ENCODE peak calls at places on chromosomes 5 and 9, in six cellular contexts. P is stomach; E is CD8-positive, alpha-beta T cell; T is kidney epithelial cell; U is uterus; D is AG04450. C is an unnamed sample.

GRCh38 chr9:89528131-89528530 is 30.2 kb upstream of the SEMA4D start:
- DNase-seq in T (no peak), E (no peak), D (no peak), P (peak; percentile 9), U (no peak), C (no peak)

GRCh38 chr9:131500377-131500776 is 2.3 kb upstream of the POMT1 start:
- DNase-seq in P (no peak), U (no peak), T (no peak), E (peak; percentile 73), D (no peak), C (no peak)

GRCh38 chr5:172564187-172564586 is 76.9 kb upstream of the NEURL1B start:
- DNase-seq in U (no peak), P (peak; percentile 79), E (no peak), T (no peak), D (no peak), C (no peak)

GRCh38 chr9:74556685-74557084 is 59.5 kb downstream of the RORB start:
- DNase-seq in E (no peak), U (no peak), T (no peak), D (no peak), P (no peak), C (no peak)

GRCh38 chr5:54243483-54244080 is 66.8 kb downstream of the ARL15 start:
- DNase-seq in T (no peak), D (peak; percentile 10), P (no peak), E (peak; percentile 33), U (no peak), C (no peak)

GRCh38 chr9:117720555-117720954 is 16.4 kb downstream of the TLR4 start:
- DNase-seq in T (no peak), U (no peak), E (no peak), P (no peak), D (no peak), C (peak; percentile 44)

GRCh38 chr5:149323235-149324205 is 21.8 kb upstream of the GRPEL2 start:
- DNase-seq in E (no peak), P (no peak), D (no peak), T (no peak), U (no peak), C (no peak)

GRCh38 chr9:70395652-70396051 is 18.8 kb downstream of the KLF9 start:
- DNase-seq in D (no peak), U (no peak), E (no peak), T (no peak), P (no peak), C (no peak)

GRCh38 chr9:71716138-71716909 is 52.0 kb downstream of the CEMIP2 start:
- DNase-seq in E (no peak), U (no peak), D (no peak), T (no peak), P (no peak), C (no peak)

GRCh38 chr5:3006526-3006925 is 255.0 kb upstream of the IRX2 start:
- DNase-seq in E (no peak), U (no peak), T (no peak), D (no peak), P (no peak), C (no peak)

GRCh38 chr5:96808541-96808828 is 740 bp upstream of the ERAP1 start:
- DNase-seq in U (no peak), T (no peak), E (no peak), P (no peak), D (no peak), C (no peak)

GRCh38 chr5:96812851-96813250 is 5.1 kb upstream of the ERAP1 start:
- DNase-seq in U (no peak), P (no peak), T (no peak), D (no peak), E (no peak), C (no peak)

GRCh38 chr5:96809898-96810297 is 2.2 kb upstream of the ERAP1 start:
- DNase-seq in D (no peak), T (no peak), U (no peak), E (peak; percentile 43), P (no peak), C (no peak)

GRCh38 chr5:96807099-96807654 is 568 bp downstream of the ERAP1 start:
- DNase-seq in T (no peak), E (no peak), P (peak; percentile 88), U (peak; percentile 63), D (no peak), C (peak; percentile 93)

DNA sequence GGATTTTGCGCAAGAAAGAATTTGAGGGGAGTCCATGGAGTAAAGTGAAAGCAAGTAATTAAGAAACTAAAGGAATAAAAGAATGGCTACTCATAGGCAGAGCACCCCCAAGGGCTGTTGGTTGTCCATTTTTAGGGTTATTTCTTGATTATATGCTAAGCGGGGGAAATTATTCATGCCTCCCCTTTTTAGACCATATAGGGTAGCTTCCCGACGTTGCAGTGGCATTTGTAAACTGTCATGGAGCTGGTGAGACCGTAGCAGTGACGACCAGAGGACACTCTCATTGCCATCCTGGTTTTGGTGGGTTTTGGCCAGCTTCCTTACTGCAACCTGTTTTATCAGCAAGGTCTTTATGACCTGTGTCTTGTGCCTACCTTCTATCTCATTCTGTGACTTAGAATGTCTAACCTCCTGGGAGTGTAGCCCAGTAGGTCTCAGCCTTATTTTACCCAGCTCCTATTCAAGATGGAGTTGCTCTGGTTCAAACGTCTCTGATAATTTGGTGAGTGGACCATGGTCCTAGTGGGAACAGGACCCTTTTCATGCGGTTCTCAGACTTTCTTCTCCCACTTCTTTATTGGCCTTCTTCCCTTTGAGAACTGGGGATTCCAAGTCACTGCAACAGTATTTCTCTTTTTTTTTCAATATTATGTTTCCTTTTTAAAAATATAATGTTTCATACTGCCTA is 1.3 kb upstream of the ERAP1 start:
- DNase-seq in D (no peak), T (no peak), E (no peak), P (no peak), U (no peak), C (no peak)
- H3K4me3 ChIP-seq in D (no peak overlapping the region), T (no peak overlapping the region), E (no peak overlapping the region), P (peak overlapping the region; percentile 94), U (no peak overlapping the region), C (peak overlapping the region; percentile 92)

GRCh38 chr5:143004361-143004802 is 234.2 kb downstream of the ARHGAP26 start:
- DNase-seq in T (peak; percentile 64), P (no peak), U (no peak), D (no peak), E (no peak), C (no peak)

GRCh38 chr5:143003328-143003636 is 233.1 kb downstream of the ARHGAP26 start:
- DNase-seq in P (no peak), U (no peak), T (no peak), E (no peak), D (no peak), C (no peak)

GRCh38 chr5:143006511-143006910 is 236.3 kb downstream of the ARHGAP26 start:
- DNase-seq in P (no peak), T (no peak), E (no peak), D (no peak), U (no peak), C (no peak)

GRCh38 chr5:143001764-143002351 is 231.7 kb downstream of the ARHGAP26 start:
- DNase-seq in U (no peak), P (no peak), D (no peak), E (peak; percentile 18), T (no peak), C (no peak)

GRCh38 chr5:143002459-143003327 is 232.5 kb downstream of the ARHGAP26 start:
- DNase-seq in T (no peak), E (peak; percentile 47), P (peak; percentile 36), U (peak; percentile 22), D (no peak), C (no peak)
- H3K4me3 ChIP-seq in T (no peak overlapping the region), E (no peak overlapping the region), P (no peak overlapping the region), U (no peak overlapping the region), D (peak overlapping the region; percentile 25), C (no peak overlapping the region)

GRCh38 chr5:1944408-1944807 is 61.7 kb upstream of the IRX4 start:
- DNase-seq in U (no peak), D (no peak), E (no peak), P (no peak), T (no peak), C (peak; percentile 19)

GRCh38 chr5:1945606-1946005 is 62.9 kb upstream of the IRX4 start:
- DNase-seq in E (no peak), U (no peak), D (no peak), P (no peak), T (no peak), C (no peak)

GRCh38 chr5:1942630-1943029 is 59.9 kb upstream of the IRX4 start:
- DNase-seq in U (no peak), T (no peak), E (no peak), D (no peak), P (no peak), C (no peak)

GRCh38 chr5:1942158-1942557 is 59.4 kb upstream of the IRX4 start:
- DNase-seq in D (no peak), P (no peak), U (no peak), E (no peak), T (no peak), C (no peak)

DNA sequence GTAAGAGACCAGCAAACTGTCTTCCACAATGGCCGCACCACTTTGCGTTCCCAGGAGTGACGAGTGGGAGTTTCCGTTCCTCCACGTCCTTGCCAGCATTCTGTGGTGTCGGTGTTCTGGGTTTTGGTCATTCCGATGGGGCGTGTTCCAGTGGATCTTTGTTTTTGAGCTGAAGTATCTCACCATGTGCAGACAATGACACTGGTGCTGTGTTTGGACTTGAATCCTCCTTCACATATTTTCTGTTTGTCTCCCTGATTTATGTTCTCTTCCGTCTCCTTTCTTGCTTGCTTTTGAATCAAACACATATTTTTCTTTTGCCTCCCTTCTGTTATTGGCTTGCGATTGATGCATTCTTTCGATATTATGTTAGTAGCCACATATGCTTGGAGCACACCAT is 60.8 kb upstream of the IRX4 start:
- DNase-seq in U (no peak), D (no peak), T (no peak), P (no peak), E (no peak), C (no peak)
- H3K4me3 ChIP-seq in U (no peak overlapping the region), D (no peak overlapping the region), T (no peak overlapping the region), P (no peak overlapping the region), E (no peak overlapping the region), C (no peak overlapping the region)

DNA sequence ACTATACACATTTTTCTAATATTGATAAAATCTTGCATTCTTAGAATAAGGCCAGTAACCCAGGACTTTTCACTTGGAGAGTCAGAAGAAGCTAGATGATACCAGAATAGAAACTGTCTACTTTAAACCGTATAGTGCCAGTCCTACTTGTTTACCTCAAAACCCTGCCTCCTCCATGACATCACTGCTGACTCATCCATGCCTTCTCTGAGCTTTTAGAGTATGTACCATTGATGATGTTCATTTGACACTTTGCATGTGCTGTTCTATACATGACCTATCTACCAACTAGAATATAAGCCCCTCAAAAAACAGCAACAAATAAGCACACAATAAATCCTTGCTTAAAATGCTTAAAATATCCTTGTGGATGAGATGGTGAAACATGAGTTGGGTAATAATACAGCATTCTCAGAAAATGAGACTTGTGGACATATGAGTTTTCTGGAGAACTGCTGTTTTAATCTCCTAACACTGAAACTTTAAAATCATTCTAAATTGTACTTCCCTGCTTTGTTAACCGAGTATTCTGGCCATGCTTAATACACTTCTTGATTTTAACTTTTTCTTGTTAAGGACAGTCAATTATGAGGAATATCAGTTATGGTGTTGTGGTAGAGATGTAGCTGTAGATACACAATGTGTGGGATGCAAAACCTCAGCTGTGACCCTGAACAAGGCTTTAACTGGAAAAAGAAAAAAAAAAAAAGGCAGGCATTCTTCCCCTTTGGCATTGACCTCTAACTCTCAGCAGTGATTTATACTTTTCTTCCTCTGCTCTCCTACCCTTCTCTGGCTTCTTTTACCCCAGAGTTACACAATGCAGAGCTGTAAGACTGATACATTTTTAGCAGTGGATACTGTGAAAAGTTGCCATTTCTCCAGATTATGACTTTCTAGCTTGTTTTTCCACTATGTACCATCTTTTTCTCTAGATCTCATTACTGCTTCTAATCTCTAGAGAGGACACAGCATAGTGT is 2.3 kb downstream of the CTNNAL1 start:
- DNase-seq in P (no peak), U (peak; percentile 52), D (peak; percentile 64), E (peak; percentile 44), T (peak; percentile 43), C (no peak)
- H3K4me3 ChIP-seq in P (peak overlapping the region; percentile 86), U (no peak overlapping the region), D (peak overlapping the region; percentile 82), E (no peak overlapping the region), T (peak overlapping the region; percentile 15), C (peak overlapping the region; percentile 93)